ENCODE peak calls at places on chromosomes 1 and 21, in ten cellular contexts. One of them, this sample, is unnamed.

GRCh38 chr1:156712626-156713025 is 7.2 kb upstream of the CRABP2 start:
- DNase-seq in stimulated activated CD8-positive, alpha-beta memory T cell treated with anti-CD3 and anti-CD28 coated beads, Interleukin-15, amount 100 ng/mL, for 4 hours: no peak
- DNase-seq in 8988T: no peak
- DNase-seq in uterus: no peak
- DNase-seq in suprapubic skin: no peak
- DNase-seq in GM03348: no peak
- DNase-seq in left lung: no peak
- DNase-seq in astrocyte: no peak
- DNase-seq in glomerular endothelial cell: no peak
- DNase-seq in activated CD4-positive, alpha-beta T cell treated with anti-CD3 and anti-CD28 coated beads for 36 hours: no peak
- DNase-seq in this sample: no peak

GRCh38 chr1:125085720-125086591 is 3901.2 kb downstream of the SRGAP2C start:
- DNase-seq in stimulated activated CD8-positive, alpha-beta memory T cell treated with anti-CD3 and anti-CD28 coated beads, Interleukin-15, amount 100 ng/mL, for 4 hours: no peak
- DNase-seq in 8988T: no peak
- DNase-seq in uterus: no peak
- DNase-seq in suprapubic skin: no peak
- DNase-seq in GM03348: no peak
- DNase-seq in left lung: peak; percentile 40
- DNase-seq in astrocyte: no peak
- DNase-seq in glomerular endothelial cell: no peak
- DNase-seq in activated CD4-positive, alpha-beta T cell treated with anti-CD3 and anti-CD28 coated beads for 36 hours: no peak
- DNase-seq in this sample: no peak

GRCh38 chr1:214360525-214361164 is 79.7 kb downstream of the SMYD2 start:
- DNase-seq in stimulated activated CD8-positive, alpha-beta memory T cell treated with anti-CD3 and anti-CD28 coated beads, Interleukin-15, amount 100 ng/mL, for 4 hours: no peak
- DNase-seq in 8988T: no peak
- DNase-seq in uterus: no peak
- DNase-seq in suprapubic skin: no peak
- DNase-seq in GM03348: no peak
- DNase-seq in left lung: no peak
- DNase-seq in astrocyte: no peak
- DNase-seq in glomerular endothelial cell: no peak
- DNase-seq in activated CD4-positive, alpha-beta T cell treated with anti-CD3 and anti-CD28 coated beads for 36 hours: peak; percentile 11
- DNase-seq in this sample: no peak

GRCh38 chr21:42892582-42892930 is 553 bp upstream of the NDUFV3 start:
- DNase-seq in stimulated activated CD8-positive, alpha-beta memory T cell treated with anti-CD3 and anti-CD28 coated beads, Interleukin-15, amount 100 ng/mL, for 4 hours: no peak
- DNase-seq in 8988T: no peak
- DNase-seq in uterus: no peak
- DNase-seq in suprapubic skin: no peak
- DNase-seq in GM03348: no peak
- DNase-seq in left lung: no peak
- DNase-seq in astrocyte: no peak
- DNase-seq in glomerular endothelial cell: no peak
- DNase-seq in activated CD4-positive, alpha-beta T cell treated with anti-CD3 and anti-CD28 coated beads for 36 hours: no peak
- DNase-seq in this sample: no peak

GRCh38 chr1:234473123-234473522 is 5.9 kb downstream of the TARBP1 start:
- DNase-seq in stimulated activated CD8-positive, alpha-beta memory T cell treated with anti-CD3 and anti-CD28 coated beads, Interleukin-15, amount 100 ng/mL, for 4 hours: no peak
- DNase-seq in 8988T: no peak
- DNase-seq in uterus: no peak
- DNase-seq in suprapubic skin: no peak
- DNase-seq in GM03348: no peak
- DNase-seq in left lung: no peak
- DNase-seq in astrocyte: no peak
- DNase-seq in glomerular endothelial cell: no peak
- DNase-seq in activated CD4-positive, alpha-beta T cell treated with anti-CD3 and anti-CD28 coated beads for 36 hours: no peak
- DNase-seq in this sample: no peak

GRCh38 chr1:1230656-1231399 is 973 bp downstream of the SDF4 start:
- DNase-seq in stimulated activated CD8-positive, alpha-beta memory T cell treated with anti-CD3 and anti-CD28 coated beads, Interleukin-15, amount 100 ng/mL, for 4 hours: no peak
- DNase-seq in 8988T: no peak
- DNase-seq in uterus: no peak
- DNase-seq in suprapubic skin: no peak
- DNase-seq in GM03348: peak; percentile 86
- DNase-seq in left lung: no peak
- DNase-seq in astrocyte: peak; percentile 56
- DNase-seq in glomerular endothelial cell: no peak
- DNase-seq in activated CD4-positive, alpha-beta T cell treated with anti-CD3 and anti-CD28 coated beads for 36 hours: no peak
- DNase-seq in this sample: no peak

GRCh38 chr1:87572008-87572407 is 243.3 kb downstream of the LMO4 start:
- DNase-seq in stimulated activated CD8-positive, alpha-beta memory T cell treated with anti-CD3 and anti-CD28 coated beads, Interleukin-15, amount 100 ng/mL, for 4 hours: no peak
- DNase-seq in 8988T: no peak
- DNase-seq in uterus: no peak
- DNase-seq in suprapubic skin: no peak
- DNase-seq in GM03348: no peak
- DNase-seq in left lung: no peak
- DNase-seq in astrocyte: no peak
- DNase-seq in glomerular endothelial cell: no peak
- DNase-seq in activated CD4-positive, alpha-beta T cell treated with anti-CD3 and anti-CD28 coated beads for 36 hours: no peak
- DNase-seq in this sample: no peak

GRCh38 chr1:220776725-220777326 is 9.9 kb upstream of the MTARC1 start:
- DNase-seq in stimulated activated CD8-positive, alpha-beta memory T cell treated with anti-CD3 and anti-CD28 coated beads, Interleukin-15, amount 100 ng/mL, for 4 hours: peak; percentile 8
- DNase-seq in 8988T: peak; percentile 66
- DNase-seq in uterus: peak; percentile 76
- DNase-seq in suprapubic skin: peak; percentile 88
- DNase-seq in GM03348: peak; percentile 91
- DNase-seq in left lung: peak; percentile 96
- DNase-seq in astrocyte: peak; percentile 22
- DNase-seq in glomerular endothelial cell: no peak
- DNase-seq in activated CD4-positive, alpha-beta T cell treated with anti-CD3 and anti-CD28 coated beads for 36 hours: peak; percentile 87
- DNase-seq in this sample: peak; percentile 43

GRCh38 chr1:15354580-15354965 is 55.1 kb upstream of the EFHD2 start:
- DNase-seq in stimulated activated CD8-positive, alpha-beta memory T cell treated with anti-CD3 and anti-CD28 coated beads, Interleukin-15, amount 100 ng/mL, for 4 hours: no peak
- DNase-seq in 8988T: no peak
- DNase-seq in uterus: no peak
- DNase-seq in suprapubic skin: no peak
- DNase-seq in GM03348: peak; percentile 51
- DNase-seq in left lung: no peak
- DNase-seq in astrocyte: peak; percentile 33
- DNase-seq in glomerular endothelial cell: no peak
- DNase-seq in activated CD4-positive, alpha-beta T cell treated with anti-CD3 and anti-CD28 coated beads for 36 hours: no peak
- DNase-seq in this sample: no peak

GRCh38 chr1:21289700-21290545 is at the start of gene ECE1:
- DNase-seq in stimulated activated CD8-positive, alpha-beta memory T cell treated with anti-CD3 and anti-CD28 coated beads, Interleukin-15, amount 100 ng/mL, for 4 hours: no peak
- DNase-seq in 8988T: peak; percentile 65
- DNase-seq in uterus: peak; percentile 53
- DNase-seq in suprapubic skin: no peak
- DNase-seq in GM03348: peak; percentile 90
- DNase-seq in left lung: peak; percentile 95
- DNase-seq in astrocyte: no peak
- DNase-seq in glomerular endothelial cell: no peak
- DNase-seq in activated CD4-positive, alpha-beta T cell treated with anti-CD3 and anti-CD28 coated beads for 36 hours: peak; percentile 68
- DNase-seq in this sample: peak; percentile 22

GRCh38 chr1:61246001-61246400 is 163.6 kb downstream of the NFIA start:
- DNase-seq in stimulated activated CD8-positive, alpha-beta memory T cell treated with anti-CD3 and anti-CD28 coated beads, Interleukin-15, amount 100 ng/mL, for 4 hours: no peak
- DNase-seq in 8988T: no peak
- DNase-seq in uterus: no peak
- DNase-seq in suprapubic skin: no peak
- DNase-seq in GM03348: no peak
- DNase-seq in left lung: no peak
- DNase-seq in astrocyte: no peak
- DNase-seq in glomerular endothelial cell: no peak
- DNase-seq in activated CD4-positive, alpha-beta T cell treated with anti-CD3 and anti-CD28 coated beads for 36 hours: no peak
- DNase-seq in this sample: no peak

GRCh38 chr1:241972703-241973375 is 15.3 kb downstream of the BECN2 start:
- DNase-seq in stimulated activated CD8-positive, alpha-beta memory T cell treated with anti-CD3 and anti-CD28 coated beads, Interleukin-15, amount 100 ng/mL, for 4 hours: no peak
- DNase-seq in 8988T: no peak
- DNase-seq in uterus: no peak
- DNase-seq in suprapubic skin: no peak
- DNase-seq in GM03348: peak; percentile 47
- DNase-seq in left lung: no peak
- DNase-seq in astrocyte: peak; percentile 78
- DNase-seq in glomerular endothelial cell: no peak
- DNase-seq in activated CD4-positive, alpha-beta T cell treated with anti-CD3 and anti-CD28 coated beads for 36 hours: no peak
- DNase-seq in this sample: no peak

GRCh38 chr21:44876849-44877575 is 3.5 kb upstream of the PTTG1IP start:
- DNase-seq in stimulated activated CD8-positive, alpha-beta memory T cell treated with anti-CD3 and anti-CD28 coated beads, Interleukin-15, amount 100 ng/mL, for 4 hours: no peak
- DNase-seq in 8988T: no peak
- DNase-seq in uterus: no peak
- DNase-seq in suprapubic skin: no peak
- DNase-seq in GM03348: no peak
- DNase-seq in left lung: no peak
- DNase-seq in astrocyte: no peak
- DNase-seq in glomerular endothelial cell: no peak
- DNase-seq in activated CD4-positive, alpha-beta T cell treated with anti-CD3 and anti-CD28 coated beads for 36 hours: no peak
- DNase-seq in this sample: no peak

GRCh38 chr1:23799570-23800395 is 771 bp downstream of the GALE start:
- DNase-seq in stimulated activated CD8-positive, alpha-beta memory T cell treated with anti-CD3 and anti-CD28 coated beads, Interleukin-15, amount 100 ng/mL, for 4 hours: no peak
- DNase-seq in 8988T: peak; percentile 84
- DNase-seq in uterus: peak; percentile 45
- DNase-seq in suprapubic skin: no peak
- DNase-seq in GM03348: peak; percentile 70
- DNase-seq in left lung: peak; percentile 92
- DNase-seq in astrocyte: peak; percentile 69
- DNase-seq in glomerular endothelial cell: no peak
- DNase-seq in activated CD4-positive, alpha-beta T cell treated with anti-CD3 and anti-CD28 coated beads for 36 hours: peak; percentile 72
- DNase-seq in this sample: peak; percentile 50